ENCODE peak calls at places on chromosome 14, in ten cellular contexts. L is stomach, O is hepatocyte, V is heart left ventricle, C is dorsolateral prefrontal cortex, G is AG10803, I is GM12865, N is activated B cell treated with CpG ODN at 0.5 μM for 24 hours, J is cardiac fibroblast, Z is psoas muscle. K is an unnamed sample.

GRCh38 chr14:30034049-30034635 is 106.5 kb upstream of the PRKD1 start:
- DNase-seq in L (no peak), O (no peak), V (no peak), C (no peak), G (peak; percentile 51), I (no peak), N (no peak), J (peak; percentile 6), Z (no peak), K (peak; percentile 63)

GRCh38 chr14:69242311-69243224 is 17.4 kb upstream of the GALNT16 start:
- DNase-seq in L (peak; percentile 69), O (peak; percentile 78), V (peak; percentile 62), C (peak; percentile 47), G (peak; percentile 77), I (peak; percentile 71), N (no peak), J (peak; percentile 86), Z (no peak), K (peak; percentile 81)

GRCh38 chr14:51495319-51495718 is 156.4 kb upstream of the FRMD6 start:
- DNase-seq in L (no peak), O (no peak), V (no peak), C (no peak), G (no peak), I (no peak), N (no peak), J (peak; percentile 46), Z (no peak), K (no peak)

GRCh38 chr14:71473843-71474242 is 458.4 kb upstream of the RGS6 start:
- DNase-seq in L (no peak), O (no peak), V (no peak), C (no peak), G (no peak), I (no peak), N (no peak), J (no peak), Z (no peak), K (no peak)

GRCh38 chr14:70665448-70666363 is 24.0 kb downstream of the TTC9 start:
- DNase-seq in L (peak; percentile 91), O (peak; percentile 73), V (no peak), C (no peak), G (peak; percentile 30), I (peak; percentile 93), N (peak; percentile 40), J (no peak), Z (no peak), K (no peak)

GRCh38 chr14:72909163-72909562 is 15.3 kb upstream of the DPF3 start:
- DNase-seq in L (no peak), O (no peak), V (no peak), C (no peak), G (peak; percentile 72), I (no peak), N (no peak), J (no peak), Z (no peak), K (peak; percentile 30)

GRCh38 chr14:56884617-56885016 is 74.3 kb upstream of the OTX2 start:
- DNase-seq in L (no peak), O (no peak), V (no peak), C (no peak), G (no peak), I (no peak), N (no peak), J (no peak), Z (no peak), K (no peak)

GRCh38 chr14:91261115-91261514 is 16.6 kb upstream of the GPR68 start:
- DNase-seq in L (no peak), O (no peak), V (no peak), C (no peak), G (no peak), I (no peak), N (no peak), J (no peak), Z (no peak), K (no peak)

GRCh38 chr14:65222434-65222833 is 120.1 kb upstream of the MAX start:
- DNase-seq in L (peak; percentile 54), O (peak; percentile 68), V (peak; percentile 42), C (peak; percentile 48), G (peak; percentile 75), I (peak; percentile 78), N (no peak), J (peak; percentile 85), Z (peak; percentile 41), K (peak; percentile 78)

GRCh38 chr14:23076785-23077408 is 18.0 kb downstream of the ACIN1 start:
- DNase-seq in L (no peak), O (peak; percentile 57), V (no peak), C (no peak), G (no peak), I (no peak), N (no peak), J (peak; percentile 56), Z (no peak), K (peak; percentile 58)

GRCh38 chr14:33922125-33922524 is 28.7 kb downstream of the EGLN3 start:
- DNase-seq in L (no peak), O (no peak), V (no peak), C (no peak), G (no peak), I (no peak), N (no peak), J (peak; percentile 60), Z (no peak), K (no peak)

GRCh38 chr14:82075566-82075965 is 541.9 kb upstream of the SEL1L start:
- DNase-seq in L (peak; percentile 27), O (peak; percentile 85), V (peak; percentile 23), C (no peak), G (no peak), I (peak; percentile 17), N (no peak), J (peak; percentile 5), Z (no peak), K (no peak)

GRCh38 chr14:77582511-77582910 is 33.9 kb downstream of the SPTLC2 start:
- DNase-seq in L (no peak), O (no peak), V (no peak), C (no peak), G (no peak), I (no peak), N (no peak), J (no peak), Z (no peak), K (no peak)

GRCh38 chr14:54738009-54738408 is 164.6 kb downstream of the GCH1 start:
- DNase-seq in L (no peak), O (no peak), V (peak; percentile 40), C (no peak), G (no peak), I (peak; percentile 16), N (no peak), J (no peak), Z (no peak), K (no peak)

GRCh38 chr14:89382487-89383170 is 34.4 kb downstream of the FOXN3 start:
- DNase-seq in L (no peak), O (no peak), V (no peak), C (no peak), G (no peak), I (no peak), N (no peak), J (no peak), Z (no peak), K (no peak)

DNA sequence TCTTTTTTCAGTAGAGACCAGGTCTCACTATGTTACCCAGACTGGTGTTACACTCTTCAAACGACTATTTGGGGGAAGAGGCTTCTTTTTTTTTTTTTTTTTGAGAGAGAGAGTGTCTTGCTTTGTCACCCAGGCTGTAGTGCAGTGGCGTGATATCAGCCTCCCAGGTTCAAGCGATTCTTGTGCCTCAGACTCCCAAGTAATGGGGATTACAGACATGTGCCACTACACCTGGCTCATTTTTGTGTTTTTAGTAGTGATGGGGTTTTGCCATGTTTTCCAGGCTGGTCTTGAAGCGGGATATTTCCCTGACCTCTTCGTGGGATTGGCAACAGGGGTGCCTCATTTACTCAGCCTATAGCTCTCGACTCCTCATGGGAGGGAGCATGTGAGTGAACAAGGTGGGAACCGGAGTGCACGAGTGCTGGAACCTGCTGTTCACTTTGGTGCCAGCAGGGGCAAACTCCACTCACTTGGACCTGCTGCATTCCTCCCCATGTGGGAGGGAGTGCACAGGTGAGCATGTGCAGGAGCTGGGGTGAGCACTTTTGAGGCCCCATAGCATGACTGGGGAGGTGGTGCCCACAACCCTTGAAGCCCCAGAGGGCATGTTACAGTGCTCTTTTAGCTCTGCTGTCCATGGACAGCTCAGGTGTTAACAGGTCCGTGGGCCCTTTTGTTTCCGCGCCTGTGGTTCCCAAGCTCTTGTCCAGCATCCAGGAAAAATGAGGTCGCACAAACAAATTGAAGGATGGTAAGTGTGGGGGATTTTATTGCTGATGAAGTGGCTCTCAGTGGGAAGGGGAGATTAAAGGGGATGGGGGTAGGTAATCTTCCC is 79.1 kb upstream of the HECTD1 start:
- DNase-seq in L (no peak), O (peak; percentile 37), V (no peak), C (no peak), G (no peak), I (peak; percentile 41), N (no peak), J (no peak), Z (no peak), K (no peak)
- TF ChIP-seq CTCF in L (no peak), O (peak; percentile 25), V (peak; percentile 39), C (no peak), G (peak; percentile 27), I (peak; percentile 54), N (no peak), J (peak; percentile 53), Z (peak; percentile 24), K (peak; percentile 35)

DNA sequence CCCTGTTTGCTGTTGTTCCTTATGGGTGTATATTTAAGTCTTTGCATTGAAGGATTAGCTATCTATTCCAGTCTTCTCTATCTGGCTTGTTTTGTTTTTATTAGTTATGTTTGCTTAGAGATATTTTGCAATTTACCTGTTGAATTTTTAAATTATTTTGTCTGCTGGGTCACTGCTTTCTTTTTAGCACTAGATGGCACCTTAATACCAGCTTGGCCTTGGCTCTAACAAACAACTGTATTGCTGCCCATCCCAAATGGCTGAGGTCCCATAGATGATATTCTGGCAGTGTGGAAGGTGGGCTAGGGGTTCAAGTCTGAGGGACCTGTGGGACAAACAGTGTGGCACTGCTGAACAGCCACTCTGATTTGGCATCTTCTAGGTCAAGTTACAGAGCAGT is 144.0 kb upstream of the FBXO33 start:
- DNase-seq in L (no peak), O (no peak), V (no peak), C (no peak), G (no peak), I (no peak), N (no peak), J (no peak), Z (no peak), K (no peak)
- TF ChIP-seq CTCF in L (no peak), O (no peak), V (no peak), C (no peak), G (no peak), I (no peak), N (no peak), J (no peak), Z (no peak), K (peak; percentile 9)

GRCh38 chr14:31787377-31787776 is 226.2 kb downstream of the NUBPL start:
- DNase-seq in L (no peak), O (no peak), V (no peak), C (no peak), G (no peak), I (no peak), N (no peak), J (peak; percentile 46), Z (no peak), K (peak; percentile 47)
- TF ChIP-seq CTCF in L (no peak), O (no peak), V (peak; percentile 14), C (no peak), G (no peak), I (no peak), N (no peak), J (peak; percentile 24), Z (peak; percentile 10), K (peak; percentile 29)

DNA sequence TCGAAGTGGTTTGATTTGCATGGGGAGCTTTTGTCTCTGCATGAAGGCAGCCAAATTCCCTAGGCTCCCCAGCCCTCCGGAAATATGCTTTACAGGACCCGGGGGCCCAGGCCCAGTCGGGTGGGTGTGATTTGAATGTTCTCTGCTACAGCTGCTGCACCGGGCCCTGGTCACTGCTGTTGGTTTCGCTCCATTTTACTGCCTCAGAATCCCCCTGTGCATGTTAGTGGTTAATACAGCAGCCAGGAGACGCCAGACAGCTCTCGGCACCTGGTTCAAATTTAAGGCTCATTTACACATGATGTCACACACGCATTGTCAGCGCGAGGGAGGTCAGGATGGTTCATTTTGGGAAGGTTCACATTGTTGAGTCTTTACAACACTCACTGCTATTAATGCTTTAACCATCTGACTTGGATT is 99.6 kb downstream of the SLC38A6 start:
- DNase-seq in L (no peak), O (peak; percentile 46), V (peak; percentile 32), C (no peak), G (peak; percentile 97), I (peak; percentile 87), N (peak; percentile 22), J (peak; percentile 30), Z (no peak), K (peak; percentile 99)
- TF ChIP-seq CTCF in L (no peak), O (no peak), V (no peak), C (no peak), G (peak; percentile 33), I (no peak), N (no peak), J (no peak), Z (no peak), K (peak; percentile 41)